ENCODE peak calls at places on chromosomes 12 and 14, in four cellular contexts. Q is mucosa of gallbladder, D is H4, Z is ascending aorta. R is an unnamed sample.
A peak's percentile ranks its signal among the peaks of the same experiment; 100 is the strongest.

GRCh38 chr14:103696466-103697071 is 18.7 kb downstream of the XRCC3 start:
- DNase-seq in Z (no peak), Q (no peak), D (no peak), R (no peak)

GRCh38 chr12:115726691-115727090 is 550.8 kb downstream of the MED13L start:
- DNase-seq in D (no peak), Q (no peak), Z (no peak), R (no peak)

GRCh38 chr14:105878125-105878524 is 351.7 kb downstream of the TMEM121 start:
- DNase-seq in Q (no peak), D (no peak), Z (no peak), R (no peak)

GRCh38 chr14:74350211-74350943 is 2.1 kb downstream of the VRTN start:
- DNase-seq in D (no peak), Q (no peak), Z (no peak), R (no peak)

GRCh38 chr12:110137786-110138185 is 13.6 kb downstream of the IFT81 start:
- DNase-seq in Z (no peak), D (no peak), Q (no peak), R (no peak)

GRCh38 chr12:75960086-75960910 is 71.3 kb downstream of the PHLDA1 start:
- DNase-seq in Q (peak; percentile 53), Z (no peak), D (no peak), R (no peak)

GRCh38 chr12:98939350-98939749 is 294.3 kb downstream of the APAF1 start:
- DNase-seq in Q (no peak), D (peak; percentile 21), Z (no peak), R (no peak)

GRCh38 chr12:110073049-110073831 is 24.9 kb upstream of the C12orf76 start:
- DNase-seq in Q (no peak), D (no peak), Z (no peak), R (no peak)

GRCh38 chr12:109883429-109883828 is 3.1 kb upstream of the GLTP start:
- DNase-seq in D (no peak), Q (no peak), Z (no peak), R (no peak)

GRCh38 chr12:5012337-5012736 is 31.3 kb upstream of the KCNA5 start:
- DNase-seq in Q (no peak), Z (no peak), D (no peak), R (no peak)

GRCh38 chr12:3085341-3086125 is 8.4 kb downstream of the TSPAN9 start:
- DNase-seq in D (no peak), Z (no peak), Q (peak; percentile 49), R (no peak)

GRCh38 chr12:108299516-108299915 is 39.6 kb downstream of the CMKLR1 start:
- DNase-seq in Q (no peak), Z (no peak), D (no peak), R (no peak)

GRCh38 chr12:11797317-11797913 is 147.9 kb downstream of the ETV6 start:
- DNase-seq in Q (no peak), D (peak; percentile 55), Z (no peak), R (no peak)

GRCh38 chr14:103143535-103143934 is 20.3 kb downstream of the TNFAIP2 start:
- DNase-seq in Q (no peak), D (no peak), Z (no peak), R (no peak)

GRCh38 chr12:106631797-106632196 is 49.0 kb downstream of the RFX4 start:
- DNase-seq in Z (no peak), D (no peak), Q (no peak), R (no peak)

GRCh38 chr12:1651946-1652345 is 22.9 kb downstream of the WNT5B start:
- DNase-seq in Q (no peak), Z (no peak), D (no peak), R (no peak)

GRCh38 chr14:29216774-29217232 is 450.2 kb downstream of the FOXG1 start:
- DNase-seq in D (no peak), Z (no peak), Q (no peak), R (no peak)

GRCh38 chr14:105314287-105315185 is at the start of gene PACS2:
- DNase-seq in D (peak; percentile 35), Q (peak; percentile 77), Z (no peak), R (no peak)

GRCh38 chr12:52531563-52532300 is 11.5 kb upstream of the KRT5 start:
- DNase-seq in D (no peak), Q (no peak), Z (peak; percentile 28), R (no peak)

GRCh38 chr14:55889124-55889523 is 229.1 kb upstream of the PELI2 start:
- DNase-seq in Z (no peak), Q (peak; percentile 36), D (no peak), R (no peak)

GRCh38 chr12:125186471-125187147 is 121.4 kb downstream of the AACS start:
- DNase-seq in Q (no peak), Z (no peak), D (no peak), R (no peak)